ENCODE peak calls at places on chromosome 4, in four cellular contexts. F, Y, O and Q are unnamed samples.

GRCh38 chr4:67019670-67020069 is 525.6 kb downstream of the CENPC start:
- DNase-seq in F (no peak), Y (no peak), O (no peak), Q (no peak)

GRCh38 chr4:187786190-187786589 is 209.4 kb upstream of the ZFP42 start:
- DNase-seq in F (no peak), Y (no peak), O (no peak), Q (no peak)

GRCh38 chr4:1767770-1768366 is 25.2 kb upstream of the FGFR3 start:
- DNase-seq in F (peak; percentile 95), Y (peak; percentile 76), O (peak; percentile 76), Q (peak; percentile 81)

GRCh38 chr4:10243856-10244255 is 127.3 kb upstream of the WDR1 start:
- DNase-seq in F (no peak), Y (no peak), O (no peak), Q (no peak)

GRCh38 chr4:17463606-17464005 is 48.3 kb downstream of the QDPR start:
- DNase-seq in F (no peak), Y (no peak), O (no peak), Q (no peak)

GRCh38 chr4:30719363-30720020 is 677 bp upstream of the PCDH7 start:
- DNase-seq in F (peak; percentile 65), Y (no peak), O (no peak), Q (peak; percentile 71)

GRCh38 chr4:128653514-128654420 is 155.7 kb upstream of the JADE1 start:
- DNase-seq in F (no peak), Y (no peak), O (no peak), Q (no peak)

GRCh38 chr4:164731827-164732474 is 22.0 kb upstream of the SMIM31 start:
- DNase-seq in F (peak; percentile 54), Y (peak; percentile 20), O (peak; percentile 57), Q (peak; percentile 65)

GRCh38 chr4:25704516-25704915 is 48.9 kb downstream of the SLC34A2 start:
- DNase-seq in F (no peak), Y (no peak), O (no peak), Q (no peak)

GRCh38 chr4:25377572-25377882 is 464 bp downstream of the ANAPC4 start:
- DNase-seq in F (no peak), Y (no peak), O (no peak), Q (no peak)

GRCh38 chr4:123631699-123632098 is 235.1 kb downstream of the SPRY1 start:
- DNase-seq in F (no peak), Y (no peak), O (no peak), Q (no peak)

GRCh38 chr4:167469436-167469835 is 235.1 kb upstream of the SPOCK3 start:
- DNase-seq in F (no peak), Y (no peak), O (no peak), Q (no peak)

GRCh38 chr4:13536607-13537006 is 7.7 kb downstream of the NKX3-2 start:
- DNase-seq in F (peak; percentile 11), Y (no peak), O (no peak), Q (no peak)

GRCh38 chr4:25030283-25031076 is at the start of gene LGI2:
- DNase-seq in F (peak; percentile 79), Y (no peak), O (no peak), Q (peak; percentile 54)

GRCh38 chr4:169774466-169775445 is 17.0 kb upstream of the HPF1 start:
- DNase-seq in F (peak; percentile 7), Y (no peak), O (peak; percentile 53), Q (peak; percentile 71)

GRCh38 chr4:100816646-100817045 is 298.8 kb upstream of the EMCN start:
- DNase-seq in F (no peak), Y (no peak), O (no peak), Q (no peak)

GRCh38 chr4:143382539-143382938 is 45.9 kb downstream of the GAB1 start:
- DNase-seq in F (no peak), Y (no peak), O (no peak), Q (no peak)

GRCh38 chr4:33628296-33628695 is 2616.0 kb downstream of the ARAP2 start:
- DNase-seq in F (no peak), Y (no peak), O (no peak), Q (no peak)

GRCh38 chr4:38873290-38873949 is 5.8 kb downstream of the FAM114A1 start:
- DNase-seq in F (no peak), Y (peak; percentile 54), O (no peak), Q (no peak)

GRCh38 chr4:54941994-54942552 is 183.3 kb downstream of the KDR start:
- DNase-seq in F (no peak), Y (no peak), O (no peak), Q (no peak)

GRCh38 chr4:83569967-83570366 is 34.1 kb downstream of the GPAT3 start:
- DNase-seq in F (no peak), Y (no peak), O (no peak), Q (no peak)

GRCh38 chr4:41380758-41381157 is 124.0 kb downstream of the UCHL1 start:
- DNase-seq in F (no peak), Y (no peak), O (no peak), Q (no peak)

GRCh38 chr4:126028871-126029270 is 714.1 kb downstream of the FAT4 start:
- DNase-seq in F (no peak), Y (no peak), O (no peak), Q (no peak)

GRCh38 chr4:139767168-139767567 is 101.5 kb downstream of the MGST2 start:
- DNase-seq in F (no peak), Y (no peak), O (no peak), Q (no peak)

GRCh38 chr4:105923507-105924238 is 28.4 kb downstream of the NPNT start:
- DNase-seq in F (no peak), Y (no peak), O (no peak), Q (no peak)

GRCh38 chr4:155722816-155723499 is 35.9 kb upstream of the GUCY1B1 start:
- DNase-seq in F (no peak), Y (no peak), O (no peak), Q (no peak)

GRCh38 chr4:8045909-8046308 is 106.2 kb upstream of the AFAP1 start:
- DNase-seq in F (no peak), Y (no peak), O (no peak), Q (peak; percentile 50)

GRCh38 chr4:8048856-8049686 is 109.4 kb upstream of the AFAP1 start:
- DNase-seq in F (no peak), Y (no peak), O (no peak), Q (peak; percentile 48)

GRCh38 chr4:8047837-8048678 is 108.4 kb upstream of the AFAP1 start:
- DNase-seq in F (no peak), Y (no peak), O (no peak), Q (no peak)

GRCh38 chr4:8044699-8045098 is 105.0 kb upstream of the AFAP1 start:
- DNase-seq in F (no peak), Y (no peak), O (no peak), Q (no peak)

DNA sequence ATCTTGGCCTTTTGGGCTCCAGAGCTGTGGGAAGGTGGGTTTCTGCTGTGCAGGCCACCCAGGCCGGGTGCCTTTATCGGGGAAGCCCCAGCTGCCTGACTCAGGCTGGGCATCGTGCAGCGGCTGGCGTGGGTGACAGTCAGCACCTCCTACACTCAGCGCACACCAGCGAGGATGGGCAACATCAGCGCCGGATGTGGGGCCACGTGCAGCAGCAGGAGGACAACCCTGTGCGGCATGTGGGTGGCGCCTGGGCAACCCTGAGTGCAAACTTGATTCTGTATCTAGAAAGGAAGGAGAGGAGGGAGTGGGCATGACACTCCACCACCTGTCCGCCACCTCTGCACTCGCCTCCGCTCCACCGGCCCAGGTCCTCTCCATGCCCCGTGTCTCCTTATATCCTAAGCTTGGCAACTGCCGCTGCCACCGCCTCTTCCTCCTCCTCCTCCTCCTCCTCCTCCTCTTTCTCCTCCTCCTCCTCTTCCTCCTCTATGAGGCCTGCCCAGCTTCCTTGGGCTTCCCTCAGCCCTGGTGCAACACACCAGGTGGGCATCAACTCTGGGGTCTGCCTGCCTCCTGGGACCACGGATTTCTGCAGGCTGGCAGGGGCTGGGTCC is 107.4 kb upstream of the AFAP1 start:
- DNase-seq in F (no peak), Y (no peak), O (no peak), Q (no peak)
- TF ChIP-seq FOXJ3 in F (no peak), Y (no peak), O (no peak), Q (no peak)

GRCh38 chr4:85005865-85006377 is 39.4 kb upstream of the WDFY3 start:
- DNase-seq in F (no peak), Y (no peak), O (no peak), Q (no peak)
- TF ChIP-seq FOXJ3 in F (no peak), Y (no peak), O (no peak), Q (no peak)

GRCh38 chr4:131098976-131099375 is 2003.0 kb downstream of the C4orf33 start:
- DNase-seq in F (no peak), Y (no peak), O (no peak), Q (no peak)
- TF ChIP-seq FOXJ3 in F (no peak), Y (no peak), O (no peak), Q (no peak)

GRCh38 chr4:113153529-113154101 is 104.2 kb downstream of the ANK2 start:
- DNase-seq in F (no peak), Y (peak; percentile 75), O (no peak), Q (no peak)
- TF ChIP-seq FOXJ3 in F (no peak), Y (no peak), O (no peak), Q (no peak)

GRCh38 chr4:130419576-130419975 is 1323.6 kb downstream of the C4orf33 start:
- DNase-seq in F (no peak), Y (no peak), O (no peak), Q (no peak)

GRCh38 chr4:130422255-130422654 is 1326.3 kb downstream of the C4orf33 start:
- DNase-seq in F (no peak), Y (no peak), O (no peak), Q (no peak)

DNA sequence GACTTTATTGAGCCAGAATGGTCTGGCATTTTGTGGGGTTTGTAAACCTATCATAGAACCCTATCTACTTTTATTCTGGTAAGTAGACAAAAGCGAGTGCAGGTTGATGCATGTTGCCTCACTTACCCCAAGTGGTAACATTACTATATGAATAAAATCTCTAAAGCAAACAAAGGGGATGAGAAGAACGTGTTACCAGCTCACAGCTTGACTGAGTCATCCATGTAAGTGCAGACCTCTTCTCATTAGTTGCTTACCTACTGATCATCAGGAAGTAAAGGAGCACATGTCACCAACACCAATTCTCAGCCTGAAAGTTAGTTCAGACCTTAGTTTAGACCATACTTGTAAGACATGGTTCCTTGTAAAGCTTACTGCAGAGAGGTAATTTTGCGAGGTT is 1328.3 kb downstream of the C4orf33 start:
- DNase-seq in F (no peak), Y (no peak), O (no peak), Q (no peak)
- TF ChIP-seq FOXJ3 in F (no peak), Y (no peak), O (no peak), Q (no peak)